ENCODE peak calls at places on chromosomes 12 and 14, in nine cellular contexts. H, M, B, J, V, K, Q, W and Z are unnamed samples.

GRCh38 chr14:48553443-48553842 is 878.0 kb upstream of the MDGA2 start:
- DNase-seq in K (no peak), W (no peak), M (no peak), H (no peak), B (no peak), J (no peak), Q (no peak), V (no peak), Z (no peak)

GRCh38 chr12:76020281-76020680 is 11.3 kb downstream of the PHLDA1 start:
- DNase-seq in M (no peak), K (peak; percentile 7), B (peak; percentile 99), V (no peak), H (peak; percentile 90), J (peak; percentile 96), W (peak; percentile 69), Q (peak; percentile 32), Z (peak; percentile 35)

GRCh38 chr14:103517626-103518415 is 4.8 kb downstream of the CKB start:
- DNase-seq in Q (no peak), K (no peak), V (no peak), M (no peak), H (no peak), J (no peak), W (no peak), B (no peak), Z (peak; percentile 52)

GRCh38 chr12:105226219-105226618 is 9.8 kb downstream of the APPL2 start:
- DNase-seq in M (peak; percentile 60), H (peak; percentile 91), B (peak; percentile 76), K (no peak), V (no peak), W (peak; percentile 93), J (no peak), Q (peak; percentile 72), Z (peak; percentile 84)

GRCh38 chr14:35405304-35405996 is 901 bp upstream of the NFKBIA start:
- DNase-seq in W (no peak), Q (peak; percentile 66), M (no peak), K (no peak), H (no peak), J (no peak), V (no peak), B (no peak), Z (no peak)

GRCh38 chr14:103401223-103402214 is 16.3 kb downstream of the MARK3 start:
- DNase-seq in K (no peak), B (peak; percentile 79), J (peak; percentile 40), M (no peak), W (peak; percentile 72), H (peak; percentile 88), Q (no peak), V (no peak), Z (peak; percentile 73)

GRCh38 chr14:73753887-73754880 is 40.0 kb upstream of the PNMA1 start:
- DNase-seq in W (no peak), J (peak; percentile 56), K (peak; percentile 29), M (peak; percentile 49), Q (no peak), H (no peak), B (peak; percentile 50), V (no peak), Z (peak; percentile 39)

GRCh38 chr12:98754095-98754494 is 109.0 kb downstream of the APAF1 start:
- DNase-seq in H (peak; percentile 90), W (peak; percentile 6), M (no peak), B (peak; percentile 88), Q (no peak), J (peak; percentile 94), K (no peak), V (no peak), Z (peak; percentile 59)

GRCh38 chr12:49432616-49433015 is 65.4 kb downstream of the SPATS2 start:
- DNase-seq in J (no peak), M (no peak), Q (no peak), V (no peak), W (no peak), H (no peak), K (no peak), B (no peak), Z (no peak)

GRCh38 chr12:45509187-45509586 is 220.3 kb upstream of the ARID2 start:
- DNase-seq in K (no peak), W (no peak), V (no peak), B (no peak), Q (no peak), H (no peak), M (no peak), J (no peak), Z (no peak)

GRCh38 chr12:26465419-26466097 is 270.2 kb downstream of the SSPN start:
- DNase-seq in M (no peak), V (no peak), H (no peak), K (no peak), B (no peak), W (peak; percentile 34), J (peak; percentile 52), Q (no peak), Z (no peak)

GRCh38 chr14:22843123-22843925 is 6.9 kb downstream of the MMP14 start:
- DNase-seq in V (no peak), M (no peak), K (no peak), H (no peak), B (no peak), J (no peak), Q (no peak), W (no peak), Z (no peak)

GRCh38 chr12:55818140-55818728 is 393 bp downstream of the ORMDL2 start:
- DNase-seq in K (no peak), V (no peak), W (no peak), H (peak; percentile 23), B (peak; percentile 31), Q (no peak), J (no peak), M (no peak), Z (peak; percentile 84)

GRCh38 chr12:30877110-30877875 is 49.3 kb upstream of the TSPAN11 start:
- DNase-seq in K (no peak), Q (no peak), J (no peak), H (no peak), B (no peak), M (no peak), V (no peak), W (no peak), Z (no peak)

GRCh38 chr12:7162691-7163114 is 26.8 kb upstream of the PEX5 start:
- DNase-seq in J (peak; percentile 41), M (no peak), K (no peak), Q (no peak), W (peak; percentile 15), V (peak; percentile 63), B (peak; percentile 25), H (peak; percentile 3), Z (peak; percentile 53)

GRCh38 chr14:103699901-103700752 is 15.1 kb downstream of the XRCC3 start:
- DNase-seq in H (no peak), W (no peak), M (peak; percentile 54), V (no peak), K (no peak), Q (peak; percentile 80), J (no peak), B (no peak), Z (no peak)

GRCh38 chr14:81571437-81571836 is 37.8 kb upstream of the SEL1L start:
- DNase-seq in K (no peak), M (no peak), V (no peak), J (no peak), H (no peak), Q (no peak), W (no peak), B (no peak), Z (no peak)

GRCh38 chr14:52563120-52563519 is 10.5 kb downstream of the GPR137C start:
- DNase-seq in Q (no peak), B (peak; percentile 74), W (no peak), V (no peak), J (peak; percentile 60), M (no peak), K (no peak), H (peak; percentile 68), Z (peak; percentile 40)

GRCh38 chr12:47237751-47238211 is 158.0 kb upstream of the AMIGO2 start:
- DNase-seq in W (peak; percentile 41), M (no peak), J (no peak), H (no peak), B (no peak), V (no peak), K (no peak), Q (no peak), Z (peak; percentile 36)